ENCODE peak calls at places on chromosomes 16 and 17, in six cellular contexts. B is PC-3, L is GM23248, T is MM.1S, E is SK-N-SH, A is HCT116. X is an unnamed sample.

GRCh38 chr17:48596735-48597491 is 3.3 kb upstream of the HOXB5 start:
- DNase-seq in L (peak), E (no peak), B (no peak), T (no peak), A (no peak), X (no peak)

GRCh38 chr16:2365895-2366294 is 25.4 kb upstream of the ABCA3 start:
- DNase-seq in L (peak), E (no peak), B (no peak), A (no peak), T (no peak), X (no peak)

GRCh38 chr17:82752371-82753200 is 721 bp downstream of the TBCD start:
- DNase-seq in A (no peak), E (peak), L (peak), B (no peak), T (peak), X (peak)

GRCh38 chr16:88195021-88195581 is 187.7 kb upstream of the ZNF469 start:
- DNase-seq in E (no peak), T (no peak), A (no peak), B (no peak), L (peak), X (no peak)

GRCh38 chr16:13100970-13101369 is 199.6 kb downstream of the SHISA9 start:
- DNase-seq in A (no peak), T (no peak), B (no peak), E (no peak), L (no peak), X (no peak)

GRCh38 chr16:23920899-23921298 is 85.1 kb downstream of the PRKCB start:
- DNase-seq in T (no peak), L (no peak), A (no peak), E (no peak), B (no peak), X (no peak)

GRCh38 chr16:84331998-84332780 is 36.1 kb upstream of the ATP2C2 start:
- DNase-seq in T (no peak), E (no peak), A (no peak), L (peak), B (peak), X (no peak)

GRCh38 chr17:72267601-72268000 is 146.8 kb downstream of the SOX9 start:
- DNase-seq in B (no peak), L (no peak), T (no peak), A (no peak), E (no peak), X (no peak)

GRCh38 chr17:73939808-73940207 is 263.7 kb upstream of the RPL38 start:
- DNase-seq in A (no peak), B (no peak), T (no peak), E (no peak), L (no peak), X (no peak)

GRCh38 chr16:83206426-83206825 is 579.7 kb downstream of the CDH13 start:
- DNase-seq in T (no peak), E (no peak), L (peak), B (no peak), A (no peak), X (no peak)

GRCh38 chr16:8555400-8555799 is 34.9 kb downstream of the TMEM114 start:
- DNase-seq in A (no peak), E (no peak), T (no peak), L (no peak), B (no peak), X (no peak)

GRCh38 chr17:62705116-62705515 is 77.6 kb downstream of the MRC2 start:
- DNase-seq in L (no peak), T (no peak), A (no peak), B (no peak), E (no peak), X (peak)

GRCh38 chr17:39677581-39678339 is 9.5 kb downstream of the PNMT start:
- DNase-seq in E (no peak), T (no peak), L (no peak), B (no peak), A (no peak), X (no peak)

GRCh38 chr17:78670850-78671291 is 93.7 kb upstream of the DNAH17 start:
- DNase-seq in L (no peak), T (no peak), B (no peak), A (no peak), E (no peak), X (no peak)

GRCh38 chr17:21352981-21353265 is 23.2 kb upstream of the KCNJ12 start:
- DNase-seq in T (no peak), E (no peak), B (no peak), L (no peak), A (no peak), X (no peak)

GRCh38 chr16:27449434-27450188 is 47.6 kb downstream of the IL21R start:
- DNase-seq in A (no peak), L (no peak), T (no peak), B (no peak), E (no peak), X (no peak)

GRCh38 chr16:31106509-31107464 is 1.4 kb upstream of the BCKDK start:
- DNase-seq in B (no peak), T (no peak), E (no peak), L (no peak), A (no peak), X (no peak)

GRCh38 chr17:51397361-51398127 is 137.2 kb downstream of the UTP18 start:
- DNase-seq in A (peak), E (no peak), L (peak), T (no peak), B (peak), X (no peak)

GRCh38 chr17:37766951-37767350 is 22.1 kb upstream of the HNF1B start:
- DNase-seq in L (no peak), A (no peak), E (no peak), T (no peak), B (no peak), X (no peak)

GRCh38 chr17:72134560-72135399 is 14.0 kb downstream of the SOX9 start:
- DNase-seq in B (peak), T (no peak), L (peak), A (no peak), E (no peak), X (no peak)

GRCh38 chr17:61253293-61253801 is 146.3 kb upstream of the TBX2 start:
- DNase-seq in L (no peak), A (no peak), T (no peak), E (no peak), B (no peak), X (no peak)

GRCh38 chr16:56547120-56547948 is 17.5 kb upstream of the MT4 start:
- DNase-seq in L (peak), B (peak), E (peak), T (peak), A (no peak), X (peak)

GRCh38 chr16:49464877-49465504 is 91.4 kb downstream of the C16orf78 start:
- DNase-seq in T (peak), B (no peak), A (no peak), E (peak), L (no peak), X (peak)

GRCh38 chr17:488993-489757 is 136.6 kb upstream of the RPH3AL start:
- DNase-seq in B (no peak), T (no peak), E (peak), A (peak), L (peak), X (peak)

GRCh38 chr16:80294172-80294571 is 246.6 kb upstream of the DYNLRB2 start:
- DNase-seq in B (no peak), E (no peak), A (no peak), T (no peak), L (no peak), X (no peak)

GRCh38 chr16:71360378-71360777 is 1.9 kb downstream of the CALB2 start:
- DNase-seq in L (peak), T (no peak), E (no peak), B (peak), A (peak), X (no peak)

GRCh38 chr17:72373910-72374741 is 253.3 kb downstream of the SOX9 start:
- DNase-seq in E (peak), T (no peak), B (peak), A (no peak), L (peak), X (peak)

GRCh38 chr16:4976611-4977145 is 18.5 kb downstream of the SEC14L5 start:
- DNase-seq in A (no peak), E (no peak), T (no peak), B (no peak), L (no peak), X (no peak)

GRCh38 chr17:21096874-21097273 is 29.9 kb upstream of the DHRS7B start:
- DNase-seq in A (no peak), T (no peak), B (no peak), L (no peak), E (no peak), X (no peak)

DNA sequence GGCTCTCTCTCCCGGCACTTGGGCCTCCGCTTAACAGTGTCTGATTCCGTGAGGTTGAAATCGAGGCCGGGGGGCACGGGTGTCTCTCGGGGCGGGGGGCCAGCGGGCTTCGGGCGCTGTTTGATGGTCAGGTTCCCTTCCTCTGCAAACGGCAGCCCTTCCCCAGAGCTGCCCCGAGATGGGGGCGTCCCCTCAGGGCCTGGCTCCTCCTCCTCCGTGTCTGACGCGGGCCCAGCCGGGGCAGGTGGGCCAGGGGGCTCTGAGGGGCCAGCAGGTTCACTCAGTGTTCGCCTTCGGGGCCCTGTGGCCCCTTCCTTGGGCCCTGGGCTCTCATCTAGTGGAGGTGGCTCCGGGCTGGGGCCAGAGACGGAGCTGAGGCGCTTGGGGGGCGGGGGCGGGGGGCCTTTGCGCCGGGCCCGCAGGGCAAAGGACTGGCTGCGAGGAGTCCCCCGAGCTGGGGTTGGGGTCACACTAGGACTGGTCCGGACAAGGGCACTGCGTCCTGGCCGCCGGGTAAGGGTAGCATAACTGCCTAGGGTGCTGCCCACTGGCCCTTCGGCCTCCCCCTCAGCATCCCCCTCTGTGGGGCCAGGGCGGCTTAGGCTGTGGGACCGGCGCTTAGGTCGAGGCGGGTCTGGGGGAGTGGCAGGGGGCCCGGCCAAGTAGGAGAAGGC is 13.1 kb downstream of the CASKIN2 start:
- DNase-seq in A (no peak), L (no peak), E (no peak), B (no peak), T (no peak), X (no peak)
- TF ChIP-seq EZH2phosphoT487 in A (no peak), L (no peak), E (no peak), B (no peak), T (no peak), X (no peak)

DNA sequence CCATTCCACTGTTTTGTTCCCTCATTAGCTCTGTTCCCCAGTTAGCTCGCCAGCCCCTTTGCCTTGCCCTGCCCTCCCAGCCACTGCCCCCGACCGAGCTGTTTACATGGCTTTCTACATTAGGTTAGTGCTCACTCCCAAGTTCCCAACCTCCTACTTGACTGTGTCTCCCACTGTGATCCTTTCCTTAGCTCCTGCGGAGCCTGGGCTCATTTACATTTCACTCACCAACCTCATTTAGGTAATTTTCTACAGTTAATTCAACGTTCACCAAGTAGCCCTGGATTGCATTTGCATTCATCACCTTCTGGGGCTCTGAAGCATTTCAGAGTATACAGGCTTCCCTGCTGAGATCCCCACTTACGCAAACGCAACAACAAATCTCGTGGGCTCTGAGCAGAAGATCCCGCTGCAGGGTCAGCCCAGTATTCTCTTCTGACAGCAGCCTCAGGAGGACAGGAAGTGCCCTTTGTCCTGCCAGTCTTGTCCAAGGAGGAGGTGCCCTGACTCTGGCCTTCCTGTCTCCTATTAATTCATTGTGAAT is 325.8 kb upstream of the CCL2 start:
- DNase-seq in T (no peak), E (no peak), L (no peak), B (no peak), A (no peak), X (peak)
- H3K9ac ChIP-seq in T (no peak), E (no peak), L (no peak), B (no peak), A (no peak), X (no peak)

DNA sequence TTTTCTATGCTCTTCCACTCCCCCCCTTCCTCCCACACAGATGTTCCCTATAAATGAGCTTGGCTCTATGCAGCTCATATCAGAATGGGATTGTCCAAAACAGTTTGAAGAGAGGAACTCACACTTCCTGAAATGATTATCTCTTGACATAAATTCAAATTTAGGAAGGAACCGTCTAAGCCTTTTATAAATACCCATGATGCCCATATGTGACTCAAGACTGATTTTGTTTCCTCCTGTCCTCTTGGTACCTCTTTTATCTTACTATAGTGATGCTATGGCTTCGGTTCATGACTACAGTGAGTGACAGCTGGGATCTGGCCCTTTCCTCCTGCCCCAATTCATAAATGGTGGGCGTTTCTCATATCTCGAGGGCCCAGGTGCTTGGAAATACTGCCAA is 16.6 kb upstream of the TERF2 start:
- DNase-seq in L (no peak), E (no peak), A (no peak), B (no peak), T (no peak), X (no peak)
- TF ChIP-seq EZH2phosphoT487 in L (no peak), E (no peak), A (no peak), B (no peak), T (no peak), X (no peak)

DNA sequence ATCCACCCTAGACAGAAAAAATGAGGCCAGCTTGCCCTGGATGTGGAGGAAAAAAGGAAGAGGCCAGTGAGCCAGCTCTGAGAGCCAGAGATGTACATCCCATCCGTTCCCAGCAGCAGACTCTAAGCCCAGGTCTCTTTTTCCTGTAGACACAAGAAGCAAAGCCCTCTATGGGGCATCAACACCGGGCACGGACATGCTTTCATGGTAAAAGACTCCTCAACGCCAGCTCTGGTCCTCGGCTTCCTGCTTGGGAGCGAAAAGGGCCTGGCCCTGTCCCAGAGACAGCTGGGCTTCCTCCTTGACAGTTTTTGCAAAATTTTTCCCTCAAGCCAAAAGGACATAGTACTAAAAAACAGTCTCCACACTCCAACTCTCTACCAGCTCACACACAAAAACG is 27.2 kb downstream of the PELP1 start:
- DNase-seq in A (no peak), T (no peak), L (no peak), E (no peak), B (no peak), X (no peak)
- H3K9ac ChIP-seq in A (no peak), T (no peak), L (no peak), E (no peak), B (no peak), X (no peak)

DNA sequence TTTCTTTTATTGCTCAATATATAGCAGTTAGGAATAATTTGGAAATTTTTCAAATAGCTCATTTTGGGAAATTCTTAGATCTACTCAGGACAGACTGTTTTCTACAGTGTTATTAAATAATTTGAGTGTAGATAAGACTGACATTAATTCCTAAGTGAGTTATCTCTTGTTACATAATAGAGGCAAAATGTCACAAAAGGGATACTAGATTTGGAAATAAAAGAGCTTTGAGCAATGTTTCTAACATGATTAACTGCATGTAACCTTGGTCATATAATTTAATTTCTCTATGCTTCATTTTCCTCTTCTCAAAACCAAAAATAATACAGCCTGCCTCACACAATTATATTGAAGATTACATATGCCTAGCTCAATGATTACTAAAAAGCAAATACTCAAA is 16.3 kb upstream of the KIF2B start:
- DNase-seq in L (no peak), E (no peak), T (no peak), A (no peak), B (no peak), X (no peak)
- TF ChIP-seq EZH2phosphoT487 in L (no peak), E (no peak), T (no peak), A (no peak), B (no peak), X (no peak)

X was measured in neural progenitor cell.